ENCODE peak calls at places on chromosomes 11 and 22, in five cellular contexts. V is coronary artery, Y is BE2C, W is HFFc6, D is adrenal gland. I is an unnamed sample.

GRCh38 chr11:12377824-12378593 is 638 bp downstream of the PARVA start:
- DNase-seq in Y (peak; percentile 46), V (peak; percentile 90), D (peak; percentile 86), W (peak; percentile 83), I (peak; percentile 91)

GRCh38 chr11:122843281-122844150 is 5.2 kb downstream of the CRTAM start:
- DNase-seq in W (no peak), D (no peak), V (no peak), Y (no peak), I (no peak)

GRCh38 chr11:115724709-115725108 is 220.5 kb upstream of the CADM1 start:
- DNase-seq in V (no peak), Y (no peak), D (no peak), W (no peak), I (no peak)

GRCh38 chr22:23067023-23067650 is 3.2 kb upstream of the GNAZ start:
- DNase-seq in V (peak; percentile 66), D (peak; percentile 7), W (no peak), Y (peak; percentile 4), I (peak; percentile 66)

GRCh38 chr11:114395776-114396175 is 4.5 kb downstream of the C11orf71 start:
- DNase-seq in D (no peak), V (no peak), W (no peak), Y (no peak), I (no peak)

GRCh38 chr11:70625051-70625450 is 226.7 kb downstream of the CTTN start:
- DNase-seq in D (no peak), W (no peak), Y (no peak), V (no peak), I (no peak)

GRCh38 chr11:119786431-119787073 is 57.6 kb upstream of the NECTIN1 start:
- DNase-seq in W (no peak), D (no peak), Y (no peak), V (no peak), I (no peak)

GRCh38 chr11:20596629-20597129 is 2.7 kb upstream of the SLC6A5 start:
- DNase-seq in Y (no peak), D (no peak), W (no peak), V (no peak), I (no peak)

GRCh38 chr11:16091862-16092261 is 264.5 kb downstream of the SOX6 start:
- DNase-seq in V (no peak), W (no peak), Y (no peak), D (no peak), I (no peak)

GRCh38 chr11:111445586-111445985 is 66.5 kb upstream of the POU2AF1 start:
- DNase-seq in W (peak; percentile 29), Y (no peak), D (no peak), V (no peak), I (no peak)

GRCh38 chr11:47399860-47400812 is 8.3 kb upstream of the SLC39A13 start:
- DNase-seq in D (no peak), Y (no peak), V (no peak), W (no peak), I (no peak)

GRCh38 chr11:130159657-130160459 is at the start of gene ST14:
- DNase-seq in W (no peak), V (no peak), D (no peak), Y (no peak), I (no peak)

GRCh38 chr22:30312053-30312452 is 14.7 kb downstream of the TBC1D10A start:
- DNase-seq in V (no peak), D (peak; percentile 73), W (peak; percentile 87), Y (no peak), I (no peak)

GRCh38 chr11:64850979-64851567 is 6.6 kb upstream of the CDC42BPG start:
- DNase-seq in V (no peak), D (no peak), Y (no peak), W (no peak), I (no peak)

GRCh38 chr22:39433476-39434242 is 23.2 kb upstream of the MGAT3 start:
- DNase-seq in D (peak; percentile 61), Y (no peak), W (no peak), V (no peak), I (no peak)

GRCh38 chr11:69578167-69578566 is 62.8 kb upstream of the CCND1 start:
- DNase-seq in D (no peak), W (no peak), Y (no peak), V (no peak), I (no peak)

GRCh38 chr11:24588075-24588474 is 91.2 kb downstream of the LUZP2 start:
- DNase-seq in Y (no peak), W (no peak), D (no peak), V (no peak), I (no peak)

GRCh38 chr22:20205464-20205963 is 54.7 kb upstream of the CCDC188 start:
- DNase-seq in V (no peak), W (no peak), D (no peak), Y (no peak), I (no peak)

GRCh38 chr22:20207277-20208025 is 56.6 kb upstream of the CCDC188 start:
- DNase-seq in Y (no peak), D (no peak), W (no peak), V (no peak), I (no peak)

GRCh38 chr22:20206709-20207215 is 55.9 kb upstream of the CCDC188 start:
- DNase-seq in V (no peak), D (no peak), W (peak; percentile 11), Y (no peak), I (no peak)

GRCh38 chr22:20204821-20205220 is 54.0 kb upstream of the CCDC188 start:
- DNase-seq in D (peak; percentile 28), V (no peak), Y (no peak), W (no peak), I (no peak)

DNA sequence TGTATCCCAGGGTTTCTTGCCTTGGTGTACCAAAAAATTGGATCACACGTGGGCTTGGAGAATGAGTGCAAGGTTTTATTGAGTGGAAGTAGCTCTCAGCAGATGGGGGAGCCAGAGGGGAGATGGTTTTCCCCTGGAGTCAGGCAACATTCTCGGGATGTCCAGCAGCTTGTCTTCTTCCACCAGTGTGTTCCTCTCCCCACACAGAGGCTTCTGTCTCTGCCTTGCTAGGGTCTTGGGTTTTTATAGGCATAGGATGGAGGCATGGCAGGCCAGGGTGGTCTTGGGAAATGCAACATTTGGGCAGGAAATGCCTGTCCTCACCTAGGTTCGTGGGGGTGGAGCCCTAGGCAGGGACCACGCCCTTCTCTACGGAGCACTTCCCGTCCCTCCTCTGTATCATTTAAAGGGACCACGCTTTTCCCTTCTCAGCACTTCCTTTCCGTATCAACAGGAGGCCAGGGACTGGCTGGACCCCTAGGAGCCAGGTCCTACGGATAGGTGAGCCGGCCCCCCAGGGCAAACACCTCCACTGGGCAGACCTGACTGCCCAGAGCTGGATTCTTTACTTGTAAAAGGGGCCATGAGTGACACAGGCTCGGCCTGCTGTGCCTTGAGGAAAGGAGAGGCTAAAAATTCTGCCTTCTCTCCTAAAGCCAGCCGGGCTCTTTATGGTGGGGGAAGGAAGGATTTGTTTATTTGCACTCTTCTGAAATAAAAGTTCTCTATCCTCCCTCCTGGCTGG is 55.3 kb upstream of the CCDC188 start:
- DNase-seq in Y (no peak), D (peak; percentile 61), W (peak; percentile 34), V (no peak), I (no peak)
- TF ChIP-seq CTCF in Y (no peak), D (no peak), W (no peak), V (no peak), I (no peak)

GRCh38 chr11:116916052-116916451 is 78.6 kb upstream of the APOA1 start:
- DNase-seq in W (no peak), Y (no peak), D (no peak), V (no peak), I (no peak)

GRCh38 chr11:116916872-116917271 is 79.5 kb upstream of the APOA1 start:
- DNase-seq in V (no peak), Y (no peak), D (no peak), W (no peak), I (no peak)

GRCh38 chr11:116925050-116925449 is 87.6 kb upstream of the APOA1 start:
- DNase-seq in W (no peak), D (no peak), Y (no peak), V (no peak), I (no peak)

GRCh38 chr11:116917632-116918031 is 80.2 kb upstream of the APOA1 start:
- DNase-seq in W (no peak), V (no peak), D (no peak), Y (no peak), I (no peak)

DNA sequence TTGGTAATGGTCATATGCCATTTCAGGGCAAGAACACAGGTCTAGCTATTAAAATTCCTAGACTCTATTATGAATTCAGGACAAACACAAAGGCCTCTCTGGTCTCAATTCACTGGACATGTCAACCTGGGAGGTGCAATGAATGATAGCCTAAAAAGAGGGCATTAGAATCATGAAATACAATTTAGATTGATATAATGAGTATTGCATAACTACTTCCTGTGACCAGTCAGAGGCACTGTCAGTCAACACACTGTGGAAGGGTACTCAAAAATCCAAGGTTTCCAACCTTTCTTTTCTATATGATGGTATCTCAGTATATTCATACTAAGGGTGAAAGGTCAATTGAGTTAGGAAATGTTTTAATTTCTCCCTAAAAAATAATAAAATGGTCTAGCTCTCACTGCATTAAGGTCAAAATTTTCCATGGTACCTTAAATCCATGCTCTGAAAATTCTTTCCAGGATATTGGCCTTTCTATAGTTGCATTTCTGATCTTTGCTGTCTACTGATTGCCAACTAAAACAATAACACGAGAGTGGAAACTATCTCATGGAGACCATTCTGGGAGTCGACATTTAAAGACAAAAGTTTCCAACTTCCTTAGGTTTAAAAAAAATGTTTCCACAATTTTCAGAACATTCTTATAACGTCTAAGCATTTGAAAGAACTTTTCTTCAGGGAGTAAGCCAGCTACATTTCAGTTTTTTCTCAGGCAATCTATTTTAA is 81.7 kb upstream of the APOA1 start:
- DNase-seq in D (no peak), Y (no peak), V (no peak), W (no peak), I (no peak)
- TF ChIP-seq CTCF in D (no peak), Y (no peak), V (no peak), W (no peak), I (no peak)

GRCh38 chr11:87355614-87356013 is 317.9 kb downstream of the TMEM135 start:
- DNase-seq in V (no peak), Y (no peak), W (no peak), D (no peak), I (no peak)

GRCh38 chr11:87356428-87356827 is 318.7 kb downstream of the TMEM135 start:
- DNase-seq in W (no peak), Y (no peak), D (no peak), V (no peak), I (no peak)

GRCh38 chr11:87361891-87362290 is 324.2 kb downstream of the TMEM135 start:
- DNase-seq in V (no peak), D (no peak), Y (no peak), W (no peak), I (no peak)

GRCh38 chr11:87359401-87359800 is 321.7 kb downstream of the TMEM135 start:
- DNase-seq in D (no peak), W (no peak), Y (no peak), V (no peak), I (no peak)

GRCh38 chr11:87358461-87358860 is 320.7 kb downstream of the TMEM135 start:
- DNase-seq in V (no peak), D (no peak), W (no peak), Y (no peak), I (no peak)
- TF ChIP-seq CTCF in V (no peak), D (no peak), W (no peak), Y (no peak), I (no peak)

DNA sequence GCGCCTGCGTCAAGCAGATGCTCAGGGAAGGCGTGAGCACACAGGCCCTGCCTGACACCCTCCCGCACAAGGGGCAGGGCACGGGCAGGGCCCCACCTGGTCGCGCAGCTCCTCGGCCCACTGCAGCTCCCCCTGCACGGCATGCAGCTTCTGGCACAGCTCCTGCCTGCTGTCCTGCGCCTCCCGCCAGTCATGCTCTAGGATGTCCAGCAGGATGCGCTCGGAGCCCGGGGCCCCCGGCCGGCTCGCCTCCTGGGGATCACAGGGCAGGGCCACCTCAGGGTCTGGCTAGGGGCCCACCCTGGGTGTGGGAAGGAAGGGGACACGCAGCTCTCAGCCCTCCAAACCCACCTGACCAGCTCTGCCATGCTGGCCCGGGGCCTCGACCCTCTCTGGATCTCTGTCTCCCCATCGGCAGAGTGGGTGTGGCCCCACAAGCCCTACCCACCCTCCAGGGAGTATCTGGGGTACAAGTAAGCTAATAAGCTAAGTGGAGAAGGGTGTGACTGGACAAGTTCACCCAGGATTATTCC is 10.7 kb downstream of the CARD10 start:
- DNase-seq in Y (no peak), D (no peak), W (no peak), V (no peak), I (no peak)
- TF ChIP-seq CTCF in Y (peak; percentile 3), D (no peak), W (peak; percentile 15), V (no peak), I (no peak)